ENCODE peak calls at places on chromosomes 3 and 15, in ten cellular contexts. C is HCEC 1CT, P is H1, W is NCI-H1105 treated with DMSO at 0.1 percent for 48 hours, A is posterior cingulate gyrus, J is AG08396, Z is EL, R is MCF 10A, Q is neural crest cell, B is uterus. M is an unnamed sample.

GRCh38 chr3:150905766-150906165 is 527 bp upstream of the MINDY4B start:
- DNase-seq in A (no peak), P (no peak), Z (no peak), W (no peak), J (no peak), R (no peak), Q (no peak), B (no peak), C (no peak), M (no peak)

GRCh38 chr3:99248130-99248529 is 346.6 kb upstream of the DCBLD2 start:
- DNase-seq in Q (no peak), A (no peak), W (no peak), Z (peak), B (no peak), J (no peak), R (peak), C (peak), P (no peak), M (peak)

GRCh38 chr3:155083313-155083905 is 3.3 kb downstream of the MME start:
- DNase-seq in B (no peak), R (no peak), C (no peak), J (no peak), Q (no peak), Z (no peak), A (no peak), W (no peak), P (no peak), M (no peak)

GRCh38 chr3:64740232-64740631 is 52.4 kb upstream of the ADAMTS9 start:
- DNase-seq in W (no peak), P (no peak), Z (no peak), Q (no peak), A (no peak), C (no peak), J (peak), R (peak), B (peak), M (peak)

GRCh38 chr3:196537319-196537984 is 22.3 kb upstream of the SMCO1 start:
- DNase-seq in B (peak), P (peak), Z (peak), A (peak), J (peak), C (no peak), W (peak), Q (peak), R (peak), M (peak)

GRCh38 chr3:95717048-95717447 is 1097.3 kb upstream of the EPHA6 start:
- DNase-seq in R (no peak), Q (no peak), P (no peak), C (no peak), A (no peak), J (no peak), W (no peak), B (no peak), Z (no peak), M (no peak)

GRCh38 chr15:73125219-73125618 is 73.0 kb downstream of the NEO1 start:
- DNase-seq in R (no peak), W (no peak), Z (no peak), J (peak), B (no peak), P (no peak), Q (no peak), A (no peak), C (peak), M (peak)

GRCh38 chr3:185659942-185660921 is 74.1 kb downstream of the SENP2 start:
- DNase-seq in J (peak), Q (peak), Z (peak), W (peak), B (peak), R (peak), A (peak), C (peak), P (peak), M (peak)

GRCh38 chr3:59607628-59608027 is 557.8 kb upstream of the CFAP20DC start:
- DNase-seq in W (no peak), J (peak), B (no peak), C (peak), R (peak), Z (no peak), P (no peak), Q (no peak), A (no peak), M (peak)

GRCh38 chr3:53122933-53123305 is 7.3 kb downstream of the RFT1 start:
- DNase-seq in J (no peak), B (no peak), W (no peak), Q (no peak), P (no peak), Z (no peak), A (no peak), C (no peak), R (peak), M (no peak)

GRCh38 chr3:25820372-25820771 is 30.5 kb downstream of the OXSM start:
- DNase-seq in A (no peak), R (peak), P (no peak), W (peak), Z (peak), B (no peak), C (peak), J (peak), Q (no peak), M (peak)

GRCh38 chr3:12916159-12916558 is 74.8 kb upstream of the RPL32 start:
- DNase-seq in C (no peak), P (no peak), Z (no peak), J (no peak), A (no peak), Q (no peak), R (no peak), W (no peak), B (no peak), M (no peak)

GRCh38 chr15:56042982-56043980 is 49.9 kb upstream of the NEDD4 start:
- DNase-seq in Z (no peak), C (no peak), B (no peak), J (no peak), R (no peak), P (no peak), W (no peak), A (no peak), Q (no peak), M (no peak)

GRCh38 chr15:43792761-43793493 is 807 bp downstream of the SERF2 start:
- DNase-seq in B (no peak), P (no peak), J (peak), C (peak), A (no peak), Q (no peak), R (peak), W (no peak), Z (peak), M (peak)

GRCh38 chr3:184609861-184610365 is 48.3 kb downstream of the EPHB3 start:
- DNase-seq in Z (no peak), R (no peak), P (no peak), Q (no peak), B (no peak), J (no peak), C (no peak), W (no peak), A (no peak), M (no peak)

GRCh38 chr3:52194541-52195296 is 3.2 kb upstream of the ALAS1 start:
- DNase-seq in R (no peak), Z (no peak), A (no peak), W (no peak), C (peak), Q (no peak), J (no peak), P (no peak), B (peak), M (no peak)

GRCh38 chr15:37425541-37425940 is 325.2 kb upstream of the MEIS2 start:
- DNase-seq in B (no peak), J (no peak), A (no peak), Z (peak), W (no peak), C (no peak), R (no peak), Q (no peak), P (no peak), M (peak)

GRCh38 chr3:62229201-62229600 is 144.1 kb downstream of the FEZF2 start:
- DNase-seq in C (no peak), P (no peak), Z (no peak), J (no peak), B (no peak), Q (peak), A (no peak), R (no peak), W (no peak), M (no peak)

GRCh38 chr3:23002846-23003800 is 200.0 kb upstream of the UBE2E2 start:
- DNase-seq in C (no peak), Q (no peak), B (no peak), J (no peak), P (no peak), Z (no peak), A (no peak), W (peak), R (peak), M (peak)

GRCh38 chr15:42890161-42890913 is 30.2 kb downstream of the TTBK2 start:
- DNase-seq in A (no peak), J (peak), W (no peak), Q (no peak), Z (peak), R (peak), P (no peak), B (no peak), C (peak), M (peak)

GRCh38 chr15:96497951-96498350 is 167.5 kb downstream of the NR2F2 start:
- DNase-seq in P (no peak), C (no peak), J (no peak), B (no peak), R (no peak), Z (no peak), A (no peak), Q (no peak), W (no peak), M (no peak)

GRCh38 chr3:55488398-55489055 is 1.4 kb upstream of the WNT5A start:
- DNase-seq in R (peak), C (peak), W (peak), J (peak), A (peak), P (peak), Q (peak), Z (peak), B (peak), M (peak)

GRCh38 chr15:79849789-79850188 is 47.0 kb downstream of the MTHFS start:
- DNase-seq in P (peak), R (peak), B (no peak), J (peak), Q (peak), W (peak), C (peak), A (peak), Z (peak), M (peak)

GRCh38 chr15:79172032-79172481 is 81.5 kb upstream of the RASGRF1 start:
- DNase-seq in Q (no peak), Z (no peak), C (peak), J (no peak), P (peak), W (no peak), A (no peak), R (no peak), B (no peak), M (no peak)

GRCh38 chr15:52642386-52643361 is 36.5 kb downstream of the ATOSA start:
- DNase-seq in A (no peak), C (peak), B (no peak), Q (no peak), W (no peak), R (no peak), Z (peak), J (peak), P (no peak), M (no peak)

M was measured in epithelial cell of esophagus.